ENCODE peak calls at places on chromosome 20, in six cellular contexts. One of them, this sample, is unnamed.

GRCh38 chr20:58306421-58307261 is 2.9 kb upstream of the RAB22A start:
- DNase-seq in Calu3: peak
- DNase-seq in amygdala: no peak
- DNase-seq in activated CD4-positive, CD25-positive, alpha-beta regulatory T cell: peak
- DNase-seq in T-helper 2 cell: peak
- DNase-seq in stomach: peak
- DNase-seq in this sample: peak

GRCh38 chr20:36010745-36011326 is 42.4 kb downstream of the CNBD2 start:
- DNase-seq in Calu3: no peak
- DNase-seq in amygdala: no peak
- DNase-seq in activated CD4-positive, CD25-positive, alpha-beta regulatory T cell: no peak
- DNase-seq in T-helper 2 cell: no peak
- DNase-seq in stomach: no peak
- DNase-seq in this sample: no peak

GRCh38 chr20:1171461-1172093 is 13.2 kb downstream of the TMEM74B start:
- DNase-seq in Calu3: peak
- DNase-seq in amygdala: no peak
- DNase-seq in activated CD4-positive, CD25-positive, alpha-beta regulatory T cell: no peak
- DNase-seq in T-helper 2 cell: no peak
- DNase-seq in stomach: no peak
- DNase-seq in this sample: peak

GRCh38 chr20:1652960-1653359 is 4.6 kb downstream of the SIRPG start:
- DNase-seq in Calu3: no peak
- DNase-seq in amygdala: no peak
- DNase-seq in activated CD4-positive, CD25-positive, alpha-beta regulatory T cell: no peak
- DNase-seq in T-helper 2 cell: no peak
- DNase-seq in stomach: no peak
- DNase-seq in this sample: no peak

GRCh38 chr20:25076731-25077609 is 5.0 kb downstream of the VSX1 start:
- DNase-seq in Calu3: peak
- DNase-seq in amygdala: no peak
- DNase-seq in activated CD4-positive, CD25-positive, alpha-beta regulatory T cell: no peak
- DNase-seq in T-helper 2 cell: no peak
- DNase-seq in stomach: peak
- DNase-seq in this sample: no peak

GRCh38 chr20:24117386-24117785 is 128.8 kb upstream of the GGTLC1 start:
- DNase-seq in Calu3: no peak
- DNase-seq in amygdala: no peak
- DNase-seq in activated CD4-positive, CD25-positive, alpha-beta regulatory T cell: no peak
- DNase-seq in T-helper 2 cell: no peak
- DNase-seq in stomach: no peak
- DNase-seq in this sample: no peak

GRCh38 chr20:24657878-24658620 is 188.6 kb downstream of the SYNDIG1 start:
- DNase-seq in Calu3: no peak
- DNase-seq in amygdala: no peak
- DNase-seq in activated CD4-positive, CD25-positive, alpha-beta regulatory T cell: no peak
- DNase-seq in T-helper 2 cell: no peak
- DNase-seq in stomach: no peak
- DNase-seq in this sample: no peak

GRCh38 chr20:36121981-36122930 is 32.3 kb upstream of the EPB41L1 start:
- DNase-seq in Calu3: peak
- DNase-seq in amygdala: no peak
- DNase-seq in activated CD4-positive, CD25-positive, alpha-beta regulatory T cell: no peak
- DNase-seq in T-helper 2 cell: no peak
- DNase-seq in stomach: peak
- DNase-seq in this sample: peak

GRCh38 chr20:63756648-63756991 is 17.0 kb downstream of the SLC2A4RG start:
- DNase-seq in Calu3: no peak
- DNase-seq in amygdala: no peak
- DNase-seq in activated CD4-positive, CD25-positive, alpha-beta regulatory T cell: no peak
- DNase-seq in T-helper 2 cell: no peak
- DNase-seq in stomach: no peak
- DNase-seq in this sample: no peak

GRCh38 chr20:44731657-44732056 is 14.0 kb upstream of the KCNK15 start:
- DNase-seq in Calu3: no peak
- DNase-seq in amygdala: no peak
- DNase-seq in activated CD4-positive, CD25-positive, alpha-beta regulatory T cell: no peak
- DNase-seq in T-helper 2 cell: no peak
- DNase-seq in stomach: peak
- DNase-seq in this sample: no peak

GRCh38 chr20:32538526-32538918 is 46.6 kb downstream of the NOL4L start:
- DNase-seq in Calu3: no peak
- DNase-seq in amygdala: peak
- DNase-seq in activated CD4-positive, CD25-positive, alpha-beta regulatory T cell: no peak
- DNase-seq in T-helper 2 cell: no peak
- DNase-seq in stomach: no peak
- DNase-seq in this sample: peak

GRCh38 chr20:61436674-61437279 is 184.7 kb downstream of the CDH4 start:
- DNase-seq in Calu3: no peak
- DNase-seq in amygdala: peak
- DNase-seq in activated CD4-positive, CD25-positive, alpha-beta regulatory T cell: no peak
- DNase-seq in T-helper 2 cell: no peak
- DNase-seq in stomach: no peak
- DNase-seq in this sample: no peak

GRCh38 chr20:42461321-42461720 is 728.4 kb downstream of the PTPRT start:
- DNase-seq in Calu3: no peak
- DNase-seq in amygdala: no peak
- DNase-seq in activated CD4-positive, CD25-positive, alpha-beta regulatory T cell: no peak
- DNase-seq in T-helper 2 cell: no peak
- DNase-seq in stomach: no peak
- DNase-seq in this sample: no peak

GRCh38 chr20:23686046-23686750 is 2.6 kb downstream of the CST4 start:
- DNase-seq in Calu3: no peak
- DNase-seq in amygdala: no peak
- DNase-seq in activated CD4-positive, CD25-positive, alpha-beta regulatory T cell: no peak
- DNase-seq in T-helper 2 cell: no peak
- DNase-seq in stomach: no peak
- DNase-seq in this sample: no peak

GRCh38 chr20:14510341-14510740 is 172.9 kb upstream of the FLRT3 start:
- DNase-seq in Calu3: no peak
- DNase-seq in amygdala: no peak
- DNase-seq in activated CD4-positive, CD25-positive, alpha-beta regulatory T cell: no peak
- DNase-seq in T-helper 2 cell: no peak
- DNase-seq in stomach: no peak
- DNase-seq in this sample: no peak

This sample was measured in hepatocyte.